ENCODE peak calls at places on chromosomes 2 and 18, in six cellular contexts. M, J, X, C, T and I are unnamed samples.

GRCh38 chr18:57921708-57922107 is 118.6 kb upstream of the ATP8B1 start:
- DNase-seq in M (peak), C (no peak), X (peak), J (no peak), T (no peak), I (no peak)

GRCh38 chr2:147442766-147443165 is 402.1 kb upstream of the ACVR2A start:
- DNase-seq in J (no peak), X (no peak), C (no peak), T (no peak), M (no peak), I (no peak)

GRCh38 chr18:24656571-24656971 is 196.1 kb downstream of the HRH4 start:
- DNase-seq in C (peak), J (no peak), X (no peak), T (no peak), M (no peak), I (no peak)

GRCh38 chr18:9835112-9835755 is 50.5 kb upstream of the TXNDC2 start:
- DNase-seq in J (no peak), T (no peak), M (no peak), C (peak), X (no peak), I (no peak)

GRCh38 chr2:9228088-9228751 is 21.6 kb downstream of the ASAP2 start:
- DNase-seq in J (no peak), M (no peak), X (no peak), T (no peak), C (no peak), I (no peak)

GRCh38 chr2:120884406-120885290 is 149.0 kb downstream of the GLI2 start:
- DNase-seq in T (no peak), J (no peak), C (no peak), M (no peak), X (no peak), I (no peak)

GRCh38 chr2:61980758-61981157 is 75.3 kb downstream of the COMMD1 start:
- DNase-seq in T (no peak), X (no peak), C (no peak), J (no peak), M (no peak), I (no peak)

GRCh38 chr2:175030380-175031271 is 25.4 kb upstream of the CHN1 start:
- DNase-seq in M (peak), X (peak), T (no peak), C (peak), J (no peak), I (peak)

GRCh38 chr2:143705108-143705686 is 576.0 kb downstream of the ARHGAP15 start:
- DNase-seq in C (no peak), X (no peak), T (no peak), M (no peak), J (no peak), I (no peak)

GRCh38 chr2:24926602-24927252 is 6.7 kb upstream of the ADCY3 start:
- DNase-seq in X (peak), C (no peak), T (no peak), M (no peak), J (peak), I (no peak)

GRCh38 chr18:78787751-78788150 is 191.9 kb upstream of the SALL3 start:
- DNase-seq in C (no peak), M (no peak), J (no peak), X (no peak), T (no peak), I (no peak)

GRCh38 chr2:134401789-134402188 is 147.9 kb downstream of the MGAT5 start:
- DNase-seq in C (no peak), M (no peak), X (no peak), J (no peak), T (no peak), I (no peak)

GRCh38 chr2:231488331-231488730 is 24.0 kb upstream of the NCL start:
- DNase-seq in T (no peak), J (no peak), C (no peak), X (no peak), M (no peak), I (no peak)

GRCh38 chr18:37334494-37335125 is 231.0 kb downstream of the CELF4 start:
- DNase-seq in C (no peak), X (no peak), J (no peak), T (no peak), M (no peak), I (no peak)

GRCh38 chr2:218821605-218822211 is 9.9 kb downstream of the PRKAG3 start:
- DNase-seq in J (no peak), C (no peak), T (no peak), X (no peak), M (no peak), I (no peak)

GRCh38 chr2:109633284-109633961 is 19.3 kb downstream of the SOWAHC start:
- DNase-seq in M (no peak), T (no peak), X (no peak), J (no peak), C (no peak), I (no peak)

GRCh38 chr2:151776367-151776766 is 42.1 kb upstream of the NEB start:
- DNase-seq in X (no peak), T (no peak), C (no peak), J (no peak), M (no peak), I (no peak)

GRCh38 chr18:48801728-48802542 is 148.8 kb downstream of the SMAD7 start:
- DNase-seq in T (no peak), J (no peak), X (no peak), C (no peak), M (peak), I (peak)

GRCh38 chr2:29336334-29336733 is 221.1 kb downstream of the CLIP4 start:
- DNase-seq in M (no peak), C (no peak), J (no peak), T (no peak), X (no peak), I (no peak)

GRCh38 chr2:36708119-36708741 is 11.7 kb downstream of the VIT start:
- DNase-seq in M (no peak), X (no peak), J (no peak), C (no peak), T (no peak), I (no peak)

GRCh38 chr2:58788402-58788801 is 547.3 kb upstream of the FANCL start:
- DNase-seq in M (no peak), T (no peak), J (no peak), C (no peak), X (no peak), I (no peak)

GRCh38 chr2:24245986-24246779 is 71.3 kb downstream of the FAM228A start:
- DNase-seq in J (no peak), M (no peak), X (no peak), C (no peak), T (no peak), I (no peak)

GRCh38 chr2:151718247-151718646 is 16.0 kb downstream of the NEB start:
- DNase-seq in C (no peak), X (no peak), T (no peak), M (no peak), J (no peak), I (no peak)

GRCh38 chr2:46569061-46569560 is 89.7 kb downstream of the TMEM247 start:
- DNase-seq in M (no peak), C (no peak), J (no peak), T (no peak), X (no peak), I (no peak)

GRCh38 chr2:58137856-58138255 is 91.2 kb downstream of the VRK2 start:
- DNase-seq in M (no peak), T (no peak), C (no peak), J (no peak), X (no peak), I (no peak)

GRCh38 chr2:83971547-83971946 is 487.5 kb downstream of the SUCLG1 start:
- DNase-seq in J (no peak), X (no peak), M (no peak), C (no peak), T (no peak), I (no peak)

GRCh38 chr18:55266981-55267380 is 307.7 kb upstream of the CCDC68 start:
- DNase-seq in X (no peak), T (no peak), C (no peak), M (no peak), J (no peak), I (no peak)

GRCh38 chr2:153479527-153479926 is 965 bp upstream of the RPRM start:
- DNase-seq in M (no peak), X (no peak), J (no peak), C (no peak), T (no peak), I (no peak)

GRCh38 chr2:26632624-26633185 is 8.5 kb downstream of the CIB4 start:
- DNase-seq in X (no peak), C (no peak), T (no peak), M (no peak), J (no peak), I (no peak)

GRCh38 chr2:195495356-195495755 is 161.7 kb upstream of the SLC39A10 start:
- DNase-seq in C (no peak), J (no peak), T (no peak), M (no peak), X (no peak), I (no peak)

GRCh38 chr18:38539373-38539772 is 973.8 kb upstream of the CELF4 start:
- DNase-seq in X (no peak), M (no peak), C (peak), J (no peak), T (no peak), I (no peak)

GRCh38 chr18:26804474-26804873 is 61.0 kb downstream of the AQP4 start:
- DNase-seq in T (no peak), C (no peak), X (no peak), J (peak), M (no peak), I (peak)

GRCh38 chr2:240962371-240963064 is 35.9 kb upstream of the SNED1 start:
- DNase-seq in T (no peak), M (no peak), C (no peak), X (peak), J (peak), I (peak)

GRCh38 chr2:207847807-207848544 is 78.3 kb upstream of the FZD5 start:
- DNase-seq in X (no peak), T (no peak), C (peak), M (peak), J (no peak), I (peak)